ENCODE peak calls at places on chromosomes 13 and 19, in eight cellular contexts. U is GM23248, L is PC-3, T is endothelial cell of umbilical vein, X is astrocyte, O is GM23338, Q is hepatocyte, K is fibroblast of lung. A is an unnamed sample.

GRCh38 chr19:14198384-14199376 is 7.3 kb downstream of the ADGRL1 start:
- DNase-seq in T (no peak), U (no peak), K (no peak), O (peak; percentile 45), X (no peak), L (no peak), Q (peak; percentile 15), A (no peak)

GRCh38 chr13:83065136-83065535 is 817.1 kb downstream of the SLITRK1 start:
- DNase-seq in L (no peak), O (no peak), T (no peak), X (peak; percentile 86), U (peak; percentile 66), Q (peak; percentile 6), K (peak; percentile 86), A (no peak)

GRCh38 chr13:36130542-36131214 is 504 bp downstream of the DCLK1 start:
- DNase-seq in X (no peak), O (peak; percentile 77), Q (peak; percentile 29), L (no peak), U (peak; percentile 38), T (no peak), K (no peak), A (no peak)

GRCh38 chr19:46250057-46250456 is 20.5 kb downstream of the IGFL1 start:
- DNase-seq in X (no peak), L (no peak), O (no peak), K (no peak), U (no peak), Q (no peak), T (no peak), A (no peak)

GRCh38 chr19:43752287-43752875 is 2.4 kb downstream of the SMG9 start:
- DNase-seq in X (no peak), L (no peak), U (no peak), O (no peak), Q (no peak), T (no peak), K (no peak), A (no peak)

GRCh38 chr13:40016953-40017660 is 361.6 kb downstream of the COG6 start:
- DNase-seq in L (peak; percentile 3), Q (no peak), U (no peak), O (no peak), T (peak; percentile 73), K (no peak), X (no peak), A (no peak)

GRCh38 chr13:35672611-35673010 is 196.1 kb upstream of the MAB21L1 start:
- DNase-seq in Q (no peak), U (peak; percentile 30), O (no peak), T (no peak), K (peak; percentile 15), X (no peak), L (no peak), A (no peak)

GRCh38 chr19:41957838-41958366 is 1.2 kb downstream of the RABAC1 start:
- DNase-seq in Q (peak; percentile 93), O (peak; percentile 94), X (peak; percentile 67), L (peak; percentile 87), T (peak; percentile 82), K (peak; percentile 81), U (peak; percentile 90), A (peak; percentile 79)

GRCh38 chr13:70798385-70798784 is 690.1 kb upstream of the KLHL1 start:
- DNase-seq in T (no peak), Q (no peak), X (no peak), L (no peak), U (no peak), K (no peak), O (no peak), A (no peak)

GRCh38 chr19:42129399-42130253 is 2.6 kb downstream of the POU2F2 start:
- DNase-seq in L (no peak), K (peak; percentile 45), Q (no peak), O (no peak), U (peak; percentile 81), T (no peak), X (no peak), A (no peak)

GRCh38 chr19:5147074-5147970 is 178.4 kb downstream of the KDM4B start:
- DNase-seq in U (no peak), X (no peak), L (no peak), Q (no peak), T (no peak), O (no peak), K (no peak), A (no peak)

DNA sequence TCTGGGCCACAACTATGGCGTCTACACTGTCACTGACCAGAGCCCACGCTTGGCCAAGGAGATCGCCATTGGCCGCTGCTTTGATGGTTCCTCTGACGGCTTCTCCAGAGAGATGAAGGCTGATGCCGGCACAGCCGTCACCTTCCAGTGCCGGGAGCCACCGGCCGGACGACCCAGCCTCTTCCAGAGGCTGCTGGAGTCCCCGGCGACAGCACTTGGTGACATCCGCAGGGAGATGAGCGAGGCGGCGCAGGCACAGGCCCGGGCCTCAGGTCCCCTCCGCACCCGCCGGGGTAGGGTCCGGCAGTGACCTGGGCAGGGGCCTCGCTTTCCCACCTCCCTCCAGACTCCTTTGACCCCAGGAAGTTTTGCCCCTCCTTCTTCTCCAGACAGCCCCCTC is 7.6 kb downstream of the CILP2 start:
- DNase-seq in T (no peak), K (no peak), X (no peak), L (no peak), O (no peak), Q (no peak), U (no peak), A (no peak)
- TF ChIP-seq EZH2 in T (no peak), K (no peak), X (no peak), L (no peak), O (no peak), Q (no peak), U (no peak), A (no peak)

DNA sequence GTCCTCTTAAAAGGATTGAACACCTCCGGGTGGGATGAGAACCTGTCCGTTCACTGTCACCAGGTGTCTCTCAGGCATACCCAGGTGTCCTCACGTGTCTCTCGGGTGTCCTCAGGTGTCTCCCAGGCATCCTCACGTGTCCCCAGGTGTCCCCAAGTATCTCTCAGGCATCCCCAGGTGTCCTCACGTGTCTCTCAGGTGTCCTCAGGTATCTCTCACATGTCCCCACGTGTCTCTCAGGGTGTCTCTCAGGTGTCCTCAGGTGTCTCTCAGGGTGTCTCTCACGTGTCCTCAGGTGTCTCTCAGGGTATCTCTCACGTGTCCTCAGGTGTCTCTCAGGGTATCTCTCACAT is 33.8 kb downstream of the ATP4B start:
- DNase-seq in K (no peak), Q (no peak), O (no peak), X (no peak), T (no peak), L (no peak), U (no peak), A (no peak)
- H3K79me2 ChIP-seq in K (peaks cover 29% of the 10 kb centered on the region), Q (peaks cover 31% of the 10 kb centered on the region), O (peaks cover 23% of the 10 kb centered on the region), X (peaks cover 41% of the 10 kb centered on the region), T (peaks cover 61% of the 10 kb centered on the region), L (peaks cover 50% of the 10 kb centered on the region), U (peaks cover 71% of the 10 kb centered on the region), A (peaks cover 98% of the 10 kb centered on the region)

DNA sequence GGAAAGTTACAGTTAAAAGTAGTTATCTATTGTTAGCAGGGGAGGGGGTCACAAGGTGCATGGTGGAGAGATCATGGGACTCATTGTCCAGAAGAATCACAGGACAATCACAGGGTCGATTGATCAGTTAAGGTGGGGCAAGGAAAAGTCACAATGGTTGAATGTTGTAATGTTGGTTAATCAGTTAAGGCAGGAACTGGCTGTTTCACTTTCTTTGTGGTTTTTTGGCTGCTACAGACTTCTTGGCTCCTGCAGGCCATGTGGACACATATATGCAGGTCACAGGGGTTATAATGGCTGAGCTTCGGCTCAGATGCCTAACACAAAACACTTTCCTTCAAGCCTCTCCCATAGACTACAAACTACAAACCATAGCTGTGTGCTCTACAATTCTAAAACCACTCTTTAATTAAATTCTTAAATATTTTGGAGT is 6.9 kb upstream of the ZNF431 start:
- DNase-seq in U (no peak), T (no peak), Q (no peak), X (no peak), L (no peak), O (no peak), K (no peak), A (no peak)
- TF ChIP-seq EZH2 in U (no peak), T (no peak), Q (no peak), X (no peak), L (no peak), O (no peak), K (no peak), A (no peak)

DNA sequence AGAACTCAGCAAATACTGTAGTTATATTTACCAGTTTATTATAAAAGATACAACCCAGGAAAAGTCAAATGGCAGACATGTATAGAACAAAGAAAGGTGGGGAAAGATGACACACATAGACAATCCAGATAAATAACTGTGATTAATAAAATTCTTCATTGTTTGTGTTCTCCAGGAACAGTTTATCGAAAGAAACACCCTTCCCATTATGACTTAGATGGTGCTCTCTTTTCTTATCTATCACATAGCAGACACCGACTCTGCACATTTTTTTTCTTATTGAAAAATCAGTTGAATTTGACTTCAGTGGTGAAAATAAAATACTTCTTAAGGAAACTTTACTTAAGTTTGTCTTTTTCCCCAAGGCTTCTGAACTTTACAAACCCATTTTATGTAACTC is 6.2 kb downstream of the ZNF708 start:
- DNase-seq in O (no peak), Q (no peak), L (no peak), K (peak; percentile 2), T (no peak), U (no peak), X (no peak), A (no peak)
- H3K79me2 ChIP-seq in O (peaks cover 100% of the 10 kb centered on the region), Q (peaks cover 90% of the 10 kb centered on the region), L (peaks cover 53% of the 10 kb centered on the region), K (peaks cover 34% of the 10 kb centered on the region), T (peaks cover 60% of the 10 kb centered on the region), U (peaks cover 97% of the 10 kb centered on the region), X (peaks cover 96% of the 10 kb centered on the region), A (peaks cover 37% of the 10 kb centered on the region)

GRCh38 chr19:53882391-53883050 is 524 bp downstream of the PRKCG start:
- DNase-seq in T (no peak), U (no peak), O (peak; percentile 42), X (no peak), Q (no peak), K (no peak), L (no peak), A (no peak)

GRCh38 chr19:53885036-53885435 is 3.0 kb downstream of the PRKCG start:
- DNase-seq in Q (no peak), L (no peak), O (no peak), K (no peak), U (no peak), T (no peak), X (no peak), A (no peak)

GRCh38 chr19:53883231-53883661 is 1.2 kb downstream of the PRKCG start:
- DNase-seq in K (no peak), U (no peak), L (no peak), Q (no peak), O (peak; percentile 67), T (no peak), X (no peak), A (no peak)

GRCh38 chr19:53884256-53884655 is 2.3 kb downstream of the PRKCG start:
- DNase-seq in L (no peak), Q (no peak), O (no peak), X (no peak), K (no peak), U (no peak), T (no peak), A (no peak)

GRCh38 chr19:53883741-53884140 is 1.7 kb downstream of the PRKCG start:
- DNase-seq in U (no peak), K (no peak), O (peak; percentile 41), L (no peak), Q (no peak), X (no peak), T (no peak), A (no peak)
- TF ChIP-seq EZH2 in U (peak; percentile 48), K (peak; percentile 70), O (no peak), L (no peak), Q (no peak), X (no peak), T (no peak), A (no peak)